ENCODE peak calls at places on chromosomes 6 and 20, in four cellular contexts. E, T, Q and G are unnamed samples.

GRCh38 chr6:72720464-72720863 is 98.6 kb downstream of the KCNQ5 start:
- DNase-seq in Q (no peak), T (no peak), E (no peak), G (no peak)

GRCh38 chr20:4787069-4787468 is 65.4 kb downstream of the PRND start:
- DNase-seq in E (no peak), T (no peak), Q (no peak), G (no peak)

GRCh38 chr6:29702519-29703103 is 20.6 kb upstream of the HLA-F start:
- DNase-seq in T (peak; percentile 71), E (peak; percentile 19), Q (peak; percentile 82), G (no peak)

GRCh38 chr20:3890410-3890751 is 1.2 kb downstream of the PANK2 start:
- DNase-seq in Q (no peak), T (no peak), E (peak; percentile 48), G (no peak)

GRCh38 chr6:147201885-147202515 is 2.2 kb upstream of the STXBP5 start:
- DNase-seq in Q (peak; percentile 78), E (peak; percentile 59), T (peak; percentile 42), G (no peak)

GRCh38 chr6:7615611-7616383 is 25.8 kb downstream of the SNRNP48 start:
- DNase-seq in T (peak; percentile 41), E (peak; percentile 72), Q (peak; percentile 52), G (no peak)

GRCh38 chr6:37171141-37171969 is 1.4 kb downstream of the PIM1 start:
- DNase-seq in Q (peak; percentile 27), E (no peak), T (peak; percentile 46), G (no peak)

GRCh38 chr6:170290306-170291128 is at the start of gene DLL1:
- DNase-seq in Q (no peak), E (no peak), T (peak; percentile 74), G (no peak)

GRCh38 chr6:49662877-49663231 is 26.2 kb upstream of the RHAG start:
- DNase-seq in Q (no peak), E (no peak), T (no peak), G (no peak)

GRCh38 chr20:11912013-11912663 is 5.6 kb upstream of the BTBD3 start:
- DNase-seq in Q (peak; percentile 9), T (peak; percentile 20), E (peak; percentile 30), G (no peak)

GRCh38 chr6:19669206-19669605 is 168.0 kb upstream of the ID4 start:
- DNase-seq in Q (no peak), T (no peak), E (no peak), G (no peak)

GRCh38 chr20:42754713-42755112 is 435.0 kb downstream of the PTPRT start:
- DNase-seq in Q (no peak), T (no peak), E (no peak), G (no peak)

GRCh38 chr6:112044856-112045255 is 9.0 kb upstream of the CCN6 start:
- DNase-seq in Q (no peak), E (no peak), T (no peak), G (no peak)

GRCh38 chr6:116714761-116715160 is 33.8 kb downstream of the KPNA5 start:
- DNase-seq in T (no peak), Q (no peak), E (no peak), G (no peak)

GRCh38 chr6:81366970-81367369 is 385.5 kb downstream of the TENT5A start:
- DNase-seq in E (no peak), T (no peak), Q (no peak), G (no peak)

GRCh38 chr20:22918286-22918983 is 116.7 kb upstream of the SSTR4 start:
- DNase-seq in T (no peak), E (no peak), Q (no peak), G (no peak)

GRCh38 chr20:51554538-51555165 is 12.1 kb upstream of the NFATC2 start:
- DNase-seq in E (no peak), Q (no peak), T (no peak), G (no peak)

DNA sequence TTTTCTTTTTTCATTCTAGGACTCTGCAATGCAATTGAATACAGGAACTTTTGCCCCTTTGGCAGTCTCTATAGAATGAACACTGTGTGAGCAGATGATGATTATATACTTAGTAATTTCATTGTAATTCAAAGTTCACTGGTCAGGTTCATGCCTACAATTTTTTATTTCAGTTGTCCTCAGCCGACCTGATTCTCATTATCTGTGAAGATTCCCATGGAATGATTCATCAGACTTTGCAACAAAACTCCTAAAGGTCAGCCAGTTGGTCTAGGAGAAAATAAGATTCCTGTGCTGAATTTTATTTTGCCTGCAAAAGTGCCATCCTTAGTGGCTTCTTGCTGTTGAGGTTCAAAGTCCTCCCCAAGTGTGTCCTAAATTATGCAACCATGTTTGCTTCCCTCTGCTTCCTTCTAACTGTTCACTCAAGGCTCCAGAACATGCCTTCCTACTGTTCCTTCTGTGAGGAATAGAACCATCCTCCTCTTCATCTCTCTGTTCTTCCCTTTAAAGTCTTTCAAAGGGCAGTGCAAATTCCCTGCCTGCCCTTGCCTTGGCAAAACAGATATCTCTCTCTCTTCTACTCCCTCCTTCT is 194.2 kb upstream of the CNR1 start:
- DNase-seq in T (no peak), Q (no peak), E (peak; percentile 1), G (no peak)
- TF ChIP-seq NFIC in T (peak; percentile 62), Q (no peak), E (no peak), G (no peak)

GRCh38 chr20:63573739-63574131 is 304 bp downstream of the HELZ2 start:
- DNase-seq in Q (no peak), T (no peak), E (no peak), G (no peak)

GRCh38 chr20:63574156-63574828 is at the start of gene HELZ2:
- DNase-seq in T (peak; percentile 90), E (peak; percentile 53), Q (peak; percentile 83), G (no peak)

GRCh38 chr20:63574829-63575720 is 1.0 kb upstream of the HELZ2 start:
- DNase-seq in T (no peak), Q (no peak), E (no peak), G (no peak)

GRCh38 chr20:63572071-63572787 is 1.8 kb downstream of the HELZ2 start:
- DNase-seq in Q (no peak), T (no peak), E (no peak), G (no peak)

DNA sequence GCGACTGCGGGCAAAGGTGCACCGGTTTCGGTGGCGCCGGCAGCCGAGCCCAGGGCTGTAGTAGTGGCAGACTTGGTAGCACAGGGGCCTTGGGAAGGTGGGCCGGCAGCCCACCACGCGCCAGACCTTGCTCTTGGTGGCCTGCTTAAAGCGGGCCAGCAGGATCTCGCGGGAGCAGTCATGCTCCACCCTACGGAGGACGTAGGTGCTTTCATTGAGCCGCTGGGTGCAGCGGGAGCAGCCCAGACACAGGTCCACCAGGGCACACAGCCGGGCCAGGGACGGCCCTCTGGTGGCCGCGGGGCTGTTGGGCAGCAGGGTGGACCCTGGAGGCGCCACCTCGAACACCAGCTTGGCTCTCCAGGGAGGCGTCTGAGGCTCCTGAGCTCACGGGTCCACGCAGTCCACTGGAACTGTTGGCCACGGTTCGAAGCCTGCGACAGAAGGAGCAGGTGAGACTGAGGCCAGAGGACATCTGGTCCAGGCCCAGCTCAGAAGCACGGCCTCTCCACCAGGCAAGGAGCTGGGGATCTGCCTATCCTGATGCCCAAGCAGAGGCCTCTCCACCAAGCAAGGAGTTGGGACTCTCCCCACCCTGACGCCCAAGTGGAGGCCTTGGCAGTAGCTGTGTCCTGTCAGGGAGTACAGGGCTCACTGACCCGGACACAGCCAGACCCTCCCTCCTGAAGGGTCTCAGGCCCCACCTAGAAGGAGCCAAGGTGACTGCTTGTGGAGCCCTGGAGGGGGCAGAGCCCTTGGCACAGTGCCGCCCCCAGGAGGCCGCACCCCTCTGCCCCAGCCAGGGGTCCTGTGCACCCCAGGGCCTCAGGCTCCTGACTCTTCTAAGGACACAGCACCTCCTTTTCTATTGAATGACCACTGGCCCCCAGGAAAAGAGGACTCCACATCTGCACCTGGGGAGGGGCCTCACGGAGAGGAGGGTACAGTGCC is 976 bp downstream of the HELZ2 start:
- DNase-seq in Q (no peak), T (peak; percentile 67), E (peak; percentile 65), G (no peak)
- TF ChIP-seq RAD21 in Q (no peak), T (no peak), E (peak; percentile 90), G (no peak)

GRCh38 chr6:46626228-46626909 is 26.2 kb downstream of the CYP39A1 start:
- DNase-seq in Q (no peak), E (peak; percentile 33), T (peak; percentile 6), G (peak; percentile 7)
- TF ChIP-seq NFIC in Q (no peak), E (no peak), T (no peak), G (no peak)

DNA sequence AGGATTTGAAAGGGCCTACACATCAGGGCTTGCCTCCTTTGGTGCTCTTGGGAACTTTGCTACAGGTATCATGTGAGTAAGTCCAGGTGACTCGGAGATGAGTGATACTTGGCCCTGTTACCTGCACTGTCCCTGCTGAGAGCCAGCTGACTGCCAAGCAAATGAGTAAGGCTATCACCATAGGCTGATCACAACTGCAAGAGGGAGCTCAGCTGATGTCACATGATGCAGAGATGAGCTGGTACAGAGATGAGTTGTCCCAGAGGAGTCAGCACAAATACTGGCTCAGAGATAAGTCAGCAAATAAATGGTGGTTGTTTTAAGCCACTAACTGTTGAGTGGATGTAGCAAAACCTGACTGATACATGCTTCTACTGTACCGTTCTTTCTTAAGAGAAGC is 41.4 kb downstream of the LAMP5 start:
- DNase-seq in Q (no peak), T (no peak), E (no peak), G (no peak)
- TF ChIP-seq RAD21 in Q (no peak), T (no peak), E (no peak), G (no peak)

GRCh38 chr6:107716688-107717089 is 107.4 kb downstream of the SCML4 start:
- DNase-seq in T (peak; percentile 20), Q (peak; percentile 53), E (no peak), G (peak; percentile 53)
- TF ChIP-seq NFIC in T (no peak), Q (no peak), E (no peak), G (no peak)

GRCh38 chr20:64010711-64011237 is 25.2 kb upstream of the C20orf204 start:
- DNase-seq in Q (no peak), T (no peak), E (no peak), G (peak; percentile 31)

GRCh38 chr20:64009811-64010387 is 26.1 kb upstream of the C20orf204 start:
- DNase-seq in Q (no peak), T (no peak), E (no peak), G (no peak)

GRCh38 chr20:64006490-64006889 is 25.6 kb downstream of the PRPF6 start:
- DNase-seq in Q (no peak), E (no peak), T (no peak), G (no peak)

GRCh38 chr20:64006902-64007301 is 26.0 kb downstream of the PRPF6 start:
- DNase-seq in E (no peak), Q (no peak), T (no peak), G (no peak)

GRCh38 chr20:64011366-64011779 is 24.6 kb upstream of the C20orf204 start:
- DNase-seq in T (no peak), E (no peak), Q (no peak), G (no peak)
- TF ChIP-seq RAD21 in T (no peak), E (no peak), Q (no peak), G (no peak)